ENCODE peak calls at places on chromosomes 7 and 10, in ten cellular contexts. S, F, B, J, Y, G, L, M, Q and E are unnamed samples.

GRCh38 chr7:94510582-94511456 is 1.2 kb downstream of the CASD1 start:
- DNase-seq in B (no peak), Q (peak), Y (no peak), L (no peak), F (peak), S (peak), J (peak), G (peak), M (peak), E (peak)

GRCh38 chr10:122986340-122986739 is 6.1 kb downstream of the PSTK start:
- DNase-seq in S (no peak), J (peak), B (no peak), Q (no peak), G (no peak), M (no peak), F (peak), L (no peak), Y (no peak), E (no peak)

GRCh38 chr10:5776150-5776880 is 36.9 kb downstream of the GDI2 start:
- DNase-seq in M (no peak), G (no peak), F (peak), B (no peak), S (no peak), Y (no peak), J (no peak), Q (no peak), L (no peak), E (no peak)

GRCh38 chr7:952548-953441 is 1.7 kb downstream of the ADAP1 start:
- DNase-seq in G (no peak), F (no peak), B (peak), M (no peak), L (no peak), Y (peak), Q (no peak), J (no peak), S (no peak), E (no peak)

GRCh38 chr7:136976504-136977251 is 108.2 kb downstream of the CHRM2 start:
- DNase-seq in S (no peak), Q (no peak), G (no peak), M (no peak), L (no peak), B (no peak), J (no peak), F (peak), Y (no peak), E (no peak)

GRCh38 chr10:36783400-36783799 is 342.0 kb upstream of the ANKRD30A start:
- DNase-seq in F (no peak), M (no peak), J (no peak), Q (no peak), B (no peak), L (no peak), G (no peak), Y (no peak), S (no peak), E (no peak)

GRCh38 chr7:151864081-151864480 is 12.8 kb downstream of the PRKAG2 start:
- DNase-seq in Y (no peak), Q (no peak), S (no peak), L (no peak), F (no peak), J (peak), B (no peak), M (no peak), G (no peak), E (no peak)

GRCh38 chr7:157276731-157277562 is 59.9 kb upstream of the DNAJB6 start:
- DNase-seq in L (no peak), G (no peak), Y (peak), M (no peak), S (no peak), J (no peak), F (peak), Q (no peak), B (no peak), E (no peak)

GRCh38 chr7:32506266-32507054 is 11.2 kb downstream of the AVL9 start:
- DNase-seq in Y (no peak), J (no peak), Q (no peak), F (peak), B (no peak), M (no peak), G (peak), L (no peak), S (no peak), E (no peak)

GRCh38 chr10:6170638-6171037 is 32.1 kb upstream of the PFKFB3 start:
- DNase-seq in M (no peak), G (no peak), J (no peak), Y (no peak), S (no peak), Q (no peak), B (no peak), F (no peak), L (no peak), E (peak)

GRCh38 chr7:47537716-47538640 is 43.9 kb downstream of the TNS3 start:
- DNase-seq in S (no peak), F (peak), G (no peak), L (no peak), B (peak), M (no peak), Y (no peak), J (no peak), Q (no peak), E (no peak)

GRCh38 chr10:99711129-99711719 is 20.7 kb downstream of the COX15 start:
- DNase-seq in S (no peak), L (no peak), Y (no peak), F (peak), M (no peak), B (no peak), J (no peak), Q (no peak), G (peak), E (peak)

GRCh38 chr10:9331583-9332008 is 1277.1 kb downstream of the GATA3 start:
- DNase-seq in B (no peak), F (peak), Q (no peak), S (no peak), L (no peak), M (no peak), Y (no peak), G (peak), J (no peak), E (no peak)

GRCh38 chr10:17599089-17599488 is 18.1 kb downstream of the HACD1 start:
- DNase-seq in L (no peak), F (peak), B (no peak), J (no peak), Q (no peak), S (no peak), Y (no peak), G (peak), M (no peak), E (no peak)

GRCh38 chr7:70082026-70082655 is 483.9 kb downstream of the AUTS2 start:
- DNase-seq in S (no peak), B (no peak), L (no peak), Y (no peak), M (no peak), Q (no peak), G (no peak), J (no peak), F (no peak), E (no peak)

GRCh38 chr7:2228921-2229320 is 3.8 kb downstream of the MAD1L1 start:
- DNase-seq in S (no peak), F (no peak), Q (no peak), Y (no peak), M (no peak), J (no peak), L (no peak), G (no peak), B (no peak), E (no peak)

GRCh38 chr7:68576366-68576765 is 1021.9 kb upstream of the AUTS2 start:
- DNase-seq in M (no peak), L (no peak), G (no peak), S (no peak), B (no peak), J (no peak), Y (no peak), F (no peak), Q (no peak), E (no peak)

GRCh38 chr10:122287584-122287983 is 16.5 kb downstream of the BTBD16 start:
- DNase-seq in B (no peak), F (no peak), J (no peak), G (no peak), Q (no peak), M (no peak), S (no peak), L (no peak), Y (peak), E (no peak)

GRCh38 chr10:11339013-11339412 is 272.4 kb downstream of the USP6NL start:
- DNase-seq in G (no peak), Q (no peak), F (no peak), J (no peak), Y (no peak), S (no peak), B (no peak), M (no peak), L (no peak), E (no peak)

GRCh38 chr7:98877692-98878364 is 504 bp upstream of the TRRAP start:
- DNase-seq in S (no peak), B (no peak), F (no peak), M (no peak), Y (no peak), J (no peak), L (no peak), G (no peak), Q (no peak), E (no peak)

GRCh38 chr10:47388879-47389278 is 4.8 kb upstream of the ZNF488 start:
- DNase-seq in F (no peak), M (no peak), B (no peak), S (no peak), G (no peak), Y (peak), J (peak), Q (no peak), L (no peak), E (no peak)

GRCh38 chr10:86946215-86947170 is 10.9 kb downstream of the MMRN2 start:
- DNase-seq in J (peak), F (no peak), L (peak), M (no peak), Q (no peak), B (peak), Y (peak), G (no peak), S (no peak), E (peak)

GRCh38 chr7:151081170-151082101 is 827 bp upstream of the FASTK start:
- DNase-seq in J (peak), Y (no peak), M (no peak), S (no peak), B (no peak), G (peak), Q (no peak), L (no peak), F (peak), E (peak)

GRCh38 chr10:97726636-97727178 is 10.2 kb upstream of the ZFYVE27 start:
- DNase-seq in B (no peak), F (peak), Q (no peak), M (no peak), G (no peak), S (no peak), J (no peak), L (no peak), Y (no peak), E (peak)

GRCh38 chr7:66187894-66188293 is 17.2 kb upstream of the TPST1 start:
- DNase-seq in F (peak), L (no peak), Y (peak), J (peak), Q (no peak), S (no peak), B (peak), M (no peak), G (no peak), E (peak)

GRCh38 chr7:106344861-106345260 is 60.1 kb upstream of the NAMPT start:
- DNase-seq in L (no peak), Q (no peak), B (no peak), J (no peak), F (no peak), S (no peak), G (no peak), Y (no peak), M (no peak), E (no peak)

GRCh38 chr7:139105037-139105382 is 4.5 kb downstream of the ZC3HAV1 start:
- DNase-seq in F (no peak), L (no peak), Y (no peak), G (no peak), Q (no peak), J (no peak), B (no peak), S (no peak), M (no peak), E (no peak)

GRCh38 chr7:123798527-123799188 is 46.3 kb upstream of the HYAL4 start:
- DNase-seq in Q (no peak), M (no peak), Y (no peak), G (no peak), S (no peak), F (no peak), J (no peak), B (no peak), L (no peak), E (no peak)

GRCh38 chr10:29479081-29479917 is 155.5 kb downstream of the SVIL start:
- DNase-seq in F (no peak), Q (no peak), J (no peak), M (no peak), B (no peak), L (peak), Y (no peak), S (no peak), G (no peak), E (no peak)

GRCh38 chr10:131024259-131025131 is 287.0 kb downstream of the TCERG1L start:
- DNase-seq in S (no peak), Q (no peak), F (no peak), B (no peak), J (no peak), L (no peak), G (no peak), M (no peak), Y (peak), E (no peak)

GRCh38 chr10:13672505-13672904 is 85.7 kb downstream of the PRPF18 start:
- DNase-seq in B (no peak), J (no peak), F (no peak), M (no peak), Q (no peak), G (no peak), Y (peak), L (no peak), S (no peak), E (no peak)